ENCODE peak calls at places on chromosome 4, in five cellular contexts. M, F, N, S and O are unnamed samples.

GRCh38 chr4:23171971-23172370 is 479.2 kb downstream of the GBA3 start:
- DNase-seq in F (no peak), M (no peak), S (no peak), N (no peak), O (no peak)

GRCh38 chr4:90095000-90095399 is 32.2 kb upstream of the CCSER1 start:
- DNase-seq in F (peak; percentile 21), N (no peak), M (no peak), S (no peak), O (no peak)

GRCh38 chr4:95155759-95156451 is 392.9 kb downstream of the UNC5C start:
- DNase-seq in N (peak; percentile 41), S (peak; percentile 64), M (no peak), F (peak; percentile 31), O (peak; percentile 44)

GRCh38 chr4:69707807-69708206 is 52.6 kb downstream of the SULT1B1 start:
- DNase-seq in N (no peak), M (no peak), F (no peak), S (no peak), O (no peak)

GRCh38 chr4:94766856-94767255 is 9.1 kb downstream of the BMPR1B start:
- DNase-seq in N (peak; percentile 60), M (no peak), F (no peak), S (peak; percentile 23), O (peak; percentile 24)

GRCh38 chr4:152591361-152591760 is 55.5 kb upstream of the FBXW7 start:
- DNase-seq in N (peak; percentile 11), F (peak; percentile 31), S (peak; percentile 88), M (peak; percentile 85), O (peak; percentile 90)

GRCh38 chr4:64272432-64272831 is 136.8 kb downstream of the TECRL start:
- DNase-seq in N (no peak), F (no peak), S (no peak), M (peak; percentile 30), O (no peak)

GRCh38 chr4:162954976-162955375 is 211.7 kb downstream of the NAF1 start:
- DNase-seq in M (no peak), S (no peak), F (no peak), N (no peak), O (no peak)

GRCh38 chr4:165631208-165631894 is 241.7 kb upstream of the TLL1 start:
- DNase-seq in N (no peak), M (no peak), S (no peak), F (no peak), O (no peak)

GRCh38 chr4:179097741-179098140 is 1655.5 kb upstream of the AGA start:
- DNase-seq in N (peak; percentile 37), S (peak; percentile 47), M (peak; percentile 28), F (peak; percentile 66), O (peak; percentile 47)

GRCh38 chr4:38943355-38943754 is 75.7 kb downstream of the FAM114A1 start:
- DNase-seq in M (no peak), N (peak; percentile 85), S (peak; percentile 86), F (no peak), O (no peak)

GRCh38 chr4:14749910-14750309 is 252.4 kb upstream of the CPEB2 start:
- DNase-seq in S (peak; percentile 8), N (no peak), M (peak; percentile 46), F (no peak), O (peak; percentile 40)

GRCh38 chr4:59517007-59517406 is 1683.1 kb upstream of the ADGRL3 start:
- DNase-seq in M (no peak), F (no peak), N (no peak), S (no peak), O (no peak)

GRCh38 chr4:147732516-147733193 is 767 bp downstream of the ARHGAP10 start:
- DNase-seq in N (peak; percentile 39), M (peak; percentile 58), F (peak; percentile 35), S (peak; percentile 63), O (peak; percentile 71)

GRCh38 chr4:43224591-43224990 is 332.1 kb downstream of the GRXCR1 start:
- DNase-seq in F (no peak), S (peak; percentile 2), N (peak; percentile 6), M (no peak), O (no peak)

GRCh38 chr4:4401049-4401448 is 14.1 kb downstream of the NSG1 start:
- DNase-seq in S (no peak), N (no peak), F (no peak), M (no peak), O (no peak)

GRCh38 chr4:76984788-76985211 is 35.2 kb downstream of the SEPTIN11 start:
- DNase-seq in M (no peak), N (peak; percentile 100), S (peak; percentile 99), F (peak; percentile 42), O (peak; percentile 78)

GRCh38 chr4:174156239-174156826 is 127.1 kb downstream of the FBXO8 start:
- DNase-seq in S (peak; percentile 77), F (peak; percentile 23), M (no peak), N (peak; percentile 38), O (peak; percentile 56)

GRCh38 chr4:148376151-148376550 is 66.1 kb downstream of the NR3C2 start:
- DNase-seq in S (no peak), M (no peak), F (no peak), N (peak; percentile 62), O (no peak)

GRCh38 chr4:151099976-151100417 is 569 bp downstream of the RPS3A start:
- DNase-seq in S (no peak), F (no peak), N (peak; percentile 25), M (no peak), O (no peak)

GRCh38 chr4:110394871-110395270 is 81.1 kb upstream of the ENPEP start:
- DNase-seq in S (no peak), M (no peak), F (no peak), N (no peak), O (no peak)

GRCh38 chr4:84366111-84366510 is 133.0 kb downstream of the NKX6-1 start:
- DNase-seq in S (no peak), M (no peak), F (no peak), N (no peak), O (no peak)

GRCh38 chr4:149029056-149029651 is 586.9 kb upstream of the NR3C2 start:
- DNase-seq in F (no peak), N (peak; percentile 23), M (no peak), S (no peak), O (no peak)

GRCh38 chr4:89024051-89024675 is 32.8 kb downstream of the FAM13A start:
- DNase-seq in S (peak; percentile 80), M (no peak), F (peak; percentile 46), N (peak; percentile 81), O (peak; percentile 79)

GRCh38 chr4:133969202-133969873 is 232.3 kb downstream of the PABPC4L start:
- DNase-seq in M (no peak), N (peak; percentile 20), S (peak; percentile 50), F (no peak), O (peak; percentile 4)

GRCh38 chr4:15238720-15239119 is 189.1 kb upstream of the C1QTNF7 start:
- DNase-seq in S (peak; percentile 75), F (peak; percentile 30), M (peak; percentile 58), N (peak; percentile 63), O (peak; percentile 70)

DNA sequence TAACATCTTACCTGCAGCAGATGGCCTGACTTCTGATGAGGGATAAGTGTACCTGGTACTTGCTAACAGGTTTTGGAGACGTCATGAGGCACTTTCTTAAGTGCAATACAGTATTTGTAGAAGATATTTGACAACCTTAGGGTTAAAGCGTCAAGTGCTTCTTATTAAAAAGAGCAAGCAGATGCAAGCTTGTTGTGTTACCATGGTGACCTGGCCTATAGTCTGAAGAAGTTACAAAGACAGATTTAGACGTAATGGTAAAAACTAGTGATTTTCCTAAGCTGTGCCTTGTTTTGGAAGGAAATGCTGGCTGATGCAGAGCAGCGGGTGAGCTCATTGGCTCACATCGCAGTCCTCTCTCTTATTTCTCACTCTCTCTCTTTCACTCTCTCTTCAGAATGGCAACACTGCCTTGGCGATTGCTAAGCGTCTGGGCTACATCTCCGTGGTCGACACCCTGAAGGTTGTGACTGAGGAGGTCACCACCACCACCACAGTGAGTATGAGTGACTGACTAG is 243.6 kb downstream of the ANK2 start:
- DNase-seq in S (peak; percentile 81), N (peak; percentile 68), F (no peak), M (no peak), O (peak; percentile 33)
- H2BK15ac ChIP-seq in S (no peak overlapping the region), N (no peak overlapping the region), F (no peak overlapping the region), M (no peak overlapping the region), O (no peak overlapping the region)

GRCh38 chr4:106315476-106315967 is 487 bp downstream of the TBCK start:
- DNase-seq in N (peak; percentile 34), M (no peak), F (no peak), S (peak; percentile 61), O (no peak)

GRCh38 chr4:106315968-106316772 is at the start of the genes AIMP1 and TBCK:
- DNase-seq in F (peak; percentile 92), S (peak; percentile 96), N (peak; percentile 90), M (peak; percentile 87), O (peak; percentile 96)

GRCh38 chr4:106318511-106318910 is 2.2 kb downstream of the AIMP1 start:
- DNase-seq in N (no peak), F (no peak), M (no peak), S (no peak), O (no peak)

GRCh38 chr4:106316773-106317409 is 541 bp downstream of the AIMP1 start:
- DNase-seq in M (no peak), N (no peak), F (no peak), S (peak; percentile 41), O (no peak)

DNA sequence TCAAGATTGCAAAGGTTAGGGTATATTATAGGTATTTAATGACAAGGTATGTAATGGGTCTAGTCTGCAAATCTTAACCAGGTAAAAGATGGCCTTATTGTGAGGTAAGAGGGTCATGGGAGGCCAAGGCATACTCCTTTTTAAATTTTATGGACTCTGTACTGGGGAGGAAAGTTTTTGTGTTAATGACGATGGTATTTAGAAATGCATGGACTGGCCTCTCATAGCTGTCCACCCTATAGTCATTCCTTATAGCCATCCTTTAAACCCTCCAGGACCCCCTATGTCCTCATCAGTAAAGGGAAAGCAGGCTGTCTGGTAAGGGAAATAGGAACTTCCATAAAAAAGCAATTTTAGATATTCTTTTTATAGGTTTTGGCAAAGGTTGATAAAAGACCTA is 1.5 kb downstream of the AIMP1 start:
- DNase-seq in S (no peak), F (no peak), M (no peak), N (no peak), O (no peak)
- H3K4ac ChIP-seq in S (no peak overlapping the region), F (no peak overlapping the region), M (no peak overlapping the region), N (no peak overlapping the region), O (no peak overlapping the region)

GRCh38 chr4:78336093-78336943 is 215.3 kb upstream of the ANXA3 start:
- DNase-seq in S (peak; percentile 28), F (no peak), M (no peak), N (peak; percentile 1), O (peak; percentile 86)
- H2BK15ac ChIP-seq in S (no peak overlapping the region), F (no peak overlapping the region), M (no peak overlapping the region), N (no peak overlapping the region), O (peak overlapping the region; percentile 65)

GRCh38 chr4:1291996-1292702 is 2.5 kb downstream of the MAEA start:
- DNase-seq in F (no peak), N (no peak), M (peak; percentile 10), S (no peak), O (no peak)

GRCh38 chr4:1288786-1289185 is 905 bp upstream of the MAEA start:
- DNase-seq in F (no peak), S (no peak), N (no peak), M (no peak), O (no peak)

GRCh38 chr4:1290165-1290977 is 680 bp downstream of the MAEA start:
- DNase-seq in N (peak; percentile 4), M (no peak), F (no peak), S (peak; percentile 25), O (peak; percentile 52)

GRCh38 chr4:1291091-1291490 is 1.4 kb downstream of the MAEA start:
- DNase-seq in N (no peak), M (peak; percentile 17), S (no peak), F (no peak), O (no peak)

GRCh38 chr4:1289232-1290164 is at the start of gene MAEA:
- DNase-seq in N (peak; percentile 95), S (peak; percentile 96), F (peak; percentile 95), M (peak; percentile 97), O (peak; percentile 98)
- H3K4ac ChIP-seq in N (peak within 1 kb of the TSS; percentile 71), S (peak within 1 kb of the TSS; percentile 84), F (peak within 1 kb of the TSS; percentile 70), M (no peak within 1 kb of the TSS), O (peak within 1 kb of the TSS; percentile 81)